ENCODE peak calls at places on chromosomes 13 and 19, in seven cellular contexts. S, T, X, D, H, W and I are unnamed samples.

GRCh38 chr13:31629085-31629785 is 110.1 kb upstream of the RXFP2 start:
- DNase-seq in S (no peak), T (no peak), X (no peak), D (no peak), H (no peak), W (no peak), I (no peak)

GRCh38 chr13:99694251-99694650 is 193.0 kb downstream of the TM9SF2 start:
- DNase-seq in S (no peak), T (no peak), X (no peak), D (no peak), H (no peak), W (no peak), I (no peak)

GRCh38 chr19:11587302-11587972 is 9.8 kb upstream of the ZNF627 start:
- DNase-seq in S (peak), T (peak), X (peak), D (no peak), H (peak), W (peak), I (peak)

GRCh38 chr19:938233-938923 is 12.5 kb downstream of the ARID3A start:
- DNase-seq in S (no peak), T (no peak), X (no peak), D (no peak), H (no peak), W (no peak), I (no peak)

GRCh38 chr19:28980236-28980868 is 232.6 kb downstream of the UQCRFS1 start:
- DNase-seq in S (no peak), T (no peak), X (no peak), D (peak), H (no peak), W (no peak), I (no peak)

GRCh38 chr13:81142306-81142999 is 801.5 kb upstream of the SPRY2 start:
- DNase-seq in S (no peak), T (no peak), X (no peak), D (no peak), H (no peak), W (no peak), I (no peak)

GRCh38 chr19:17285415-17286135 is 3.9 kb downstream of the ANKLE1 start:
- DNase-seq in S (no peak), T (no peak), X (no peak), D (no peak), H (no peak), W (no peak), I (no peak)

GRCh38 chr19:49081273-49081672 is 4.0 kb upstream of the SNRNP70 start:
- DNase-seq in S (no peak), T (no peak), X (no peak), D (no peak), H (no peak), W (no peak), I (no peak)

GRCh38 chr13:20192470-20193141 is at the start of gene GJB2:
- DNase-seq in S (peak), T (no peak), X (no peak), D (no peak), H (peak), W (no peak), I (peak)

GRCh38 chr13:51902776-51903175 is 41.0 kb downstream of the CCDC70 start:
- DNase-seq in S (no peak), T (no peak), X (no peak), D (no peak), H (no peak), W (no peak), I (no peak)